ENCODE peak calls at places on chromosomes 12 and 14, in five cellular contexts. One of them, this sample, is unnamed.

GRCh38 chr12:26630546-26631027 is 202.4 kb downstream of the ITPR2 start:
- DNase-seq in ovary: peak
- DNase-seq in neural crest cell: no peak
- DNase-seq in HFFc6: peak
- DNase-seq in left ventricle myocardium inferior: no peak
- DNase-seq in this sample: no peak

GRCh38 chr14:29749327-29749726 is 178.3 kb downstream of the PRKD1 start:
- DNase-seq in ovary: no peak
- DNase-seq in neural crest cell: no peak
- DNase-seq in HFFc6: peak
- DNase-seq in left ventricle myocardium inferior: no peak
- DNase-seq in this sample: no peak

GRCh38 chr12:51368640-51369517 is 22.3 kb downstream of the GALNT6 start:
- DNase-seq in ovary: no peak
- DNase-seq in neural crest cell: no peak
- DNase-seq in HFFc6: no peak
- DNase-seq in left ventricle myocardium inferior: no peak
- DNase-seq in this sample: no peak

GRCh38 chr12:98334768-98335167 is 180.6 kb upstream of the TMPO start:
- DNase-seq in ovary: no peak
- DNase-seq in neural crest cell: no peak
- DNase-seq in HFFc6: no peak
- DNase-seq in left ventricle myocardium inferior: no peak
- DNase-seq in this sample: no peak

GRCh38 chr14:91714805-91715204 is 17.1 kb downstream of the CATSPERB start:
- DNase-seq in ovary: no peak
- DNase-seq in neural crest cell: no peak
- DNase-seq in HFFc6: no peak
- DNase-seq in left ventricle myocardium inferior: no peak
- DNase-seq in this sample: no peak

GRCh38 chr14:96042218-96042930 is 3.2 kb downstream of the C14orf132 start:
- DNase-seq in ovary: no peak
- DNase-seq in neural crest cell: no peak
- DNase-seq in HFFc6: peak
- DNase-seq in left ventricle myocardium inferior: no peak
- DNase-seq in this sample: no peak

GRCh38 chr12:95694148-95694547 is 96.4 kb downstream of the NTN4 start:
- DNase-seq in ovary: peak
- DNase-seq in neural crest cell: no peak
- DNase-seq in HFFc6: no peak
- DNase-seq in left ventricle myocardium inferior: peak
- DNase-seq in this sample: no peak

GRCh38 chr14:37413050-37413449 is 182.0 kb downstream of the FOXA1 start:
- DNase-seq in ovary: no peak
- DNase-seq in neural crest cell: no peak
- DNase-seq in HFFc6: no peak
- DNase-seq in left ventricle myocardium inferior: no peak
- DNase-seq in this sample: no peak

GRCh38 chr14:36028218-36028617 is 148.3 kb downstream of the PTCSC3 start:
- DNase-seq in ovary: no peak
- DNase-seq in neural crest cell: no peak
- DNase-seq in HFFc6: no peak
- DNase-seq in left ventricle myocardium inferior: no peak
- DNase-seq in this sample: no peak

GRCh38 chr12:56636118-56636674 is 6.1 kb upstream of the BAZ2A start:
- DNase-seq in ovary: peak
- DNase-seq in neural crest cell: peak
- DNase-seq in HFFc6: peak
- DNase-seq in left ventricle myocardium inferior: peak
- DNase-seq in this sample: peak

GRCh38 chr12:52044284-52044983 is 6.8 kb upstream of the NR4A1 start:
- DNase-seq in ovary: peak
- DNase-seq in neural crest cell: no peak
- DNase-seq in HFFc6: peak
- DNase-seq in left ventricle myocardium inferior: peak
- DNase-seq in this sample: no peak

GRCh38 chr14:100333867-100334266 is 10.7 kb downstream of the SLC25A47 start:
- DNase-seq in ovary: no peak
- DNase-seq in neural crest cell: no peak
- DNase-seq in HFFc6: no peak
- DNase-seq in left ventricle myocardium inferior: no peak
- DNase-seq in this sample: no peak
- TF ChIP-seq CTCF in ovary: no peak
- TF ChIP-seq CTCF in neural crest cell: no peak
- TF ChIP-seq CTCF in HFFc6: no peak
- TF ChIP-seq CTCF in left ventricle myocardium inferior: no peak
- TF ChIP-seq CTCF in this sample: no peak

GRCh38 chr14:25375639-25376038 is 325.7 kb upstream of the STXBP6 start:
- DNase-seq in ovary: no peak
- DNase-seq in neural crest cell: no peak
- DNase-seq in HFFc6: no peak
- DNase-seq in left ventricle myocardium inferior: no peak
- DNase-seq in this sample: no peak

DNA sequence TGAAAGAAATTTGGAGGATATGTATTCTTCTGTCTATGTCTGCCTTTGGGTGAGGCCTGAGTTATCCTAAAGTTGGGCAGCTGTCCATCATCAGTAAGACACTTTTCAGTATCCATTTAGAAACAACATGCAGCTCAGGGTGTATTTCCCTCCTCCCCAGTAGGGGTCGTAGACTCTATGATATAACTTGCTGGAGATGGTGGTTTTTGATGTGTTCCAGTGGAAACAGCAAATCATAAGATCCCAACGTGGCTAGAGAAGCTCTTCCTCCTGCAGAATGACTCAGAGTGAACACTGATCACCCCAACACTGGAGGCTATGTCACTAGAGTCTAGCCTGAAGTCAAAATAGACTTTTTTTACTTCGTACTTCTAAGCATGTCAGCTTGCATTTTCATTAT is 331.6 kb upstream of the STXBP6 start:
- DNase-seq in ovary: no peak
- DNase-seq in neural crest cell: no peak
- DNase-seq in HFFc6: no peak
- DNase-seq in left ventricle myocardium inferior: no peak
- DNase-seq in this sample: no peak
- TF ChIP-seq CTCF in ovary: no peak
- TF ChIP-seq CTCF in neural crest cell: peak
- TF ChIP-seq CTCF in HFFc6: no peak
- TF ChIP-seq CTCF in left ventricle myocardium inferior: peak
- TF ChIP-seq CTCF in this sample: peak

GRCh38 chr12:3655331-3655900 is 97.5 kb downstream of the CRACR2A start:
- DNase-seq in ovary: no peak
- DNase-seq in neural crest cell: no peak
- DNase-seq in HFFc6: no peak
- DNase-seq in left ventricle myocardium inferior: no peak
- DNase-seq in this sample: peak
- TF ChIP-seq CTCF in ovary: no peak
- TF ChIP-seq CTCF in neural crest cell: peak
- TF ChIP-seq CTCF in HFFc6: peak
- TF ChIP-seq CTCF in left ventricle myocardium inferior: peak
- TF ChIP-seq CTCF in this sample: no peak

GRCh38 chr14:54338696-54339317 is 58.0 kb upstream of the CDKN3 start:
- DNase-seq in ovary: no peak
- DNase-seq in neural crest cell: no peak
- DNase-seq in HFFc6: peak
- DNase-seq in left ventricle myocardium inferior: no peak
- DNase-seq in this sample: no peak
- TF ChIP-seq CTCF in ovary: no peak
- TF ChIP-seq CTCF in neural crest cell: peak
- TF ChIP-seq CTCF in HFFc6: peak
- TF ChIP-seq CTCF in left ventricle myocardium inferior: no peak
- TF ChIP-seq CTCF in this sample: peak

GRCh38 chr12:49553512-49554088 is 14.3 kb downstream of the MCRS1 start:
- DNase-seq in ovary: no peak
- DNase-seq in neural crest cell: no peak
- DNase-seq in HFFc6: peak
- DNase-seq in left ventricle myocardium inferior: no peak
- DNase-seq in this sample: no peak
- TF ChIP-seq CTCF in ovary: no peak
- TF ChIP-seq CTCF in neural crest cell: peak
- TF ChIP-seq CTCF in HFFc6: peak
- TF ChIP-seq CTCF in left ventricle myocardium inferior: peak
- TF ChIP-seq CTCF in this sample: peak

GRCh38 chr14:64761441-64762043 is 57.3 kb downstream of the PLEKHG3 start:
- DNase-seq in ovary: peak
- DNase-seq in neural crest cell: no peak
- DNase-seq in HFFc6: peak
- DNase-seq in left ventricle myocardium inferior: no peak
- DNase-seq in this sample: no peak
- TF ChIP-seq CTCF in ovary: peak
- TF ChIP-seq CTCF in neural crest cell: no peak
- TF ChIP-seq CTCF in HFFc6: peak
- TF ChIP-seq CTCF in left ventricle myocardium inferior: no peak
- TF ChIP-seq CTCF in this sample: no peak

GRCh38 chr12:15580431-15580830 is 208.8 kb downstream of the EPS8 start:
- DNase-seq in ovary: no peak
- DNase-seq in neural crest cell: no peak
- DNase-seq in HFFc6: no peak
- DNase-seq in left ventricle myocardium inferior: no peak
- DNase-seq in this sample: no peak
- TF ChIP-seq CTCF in ovary: no peak
- TF ChIP-seq CTCF in neural crest cell: no peak
- TF ChIP-seq CTCF in HFFc6: peak
- TF ChIP-seq CTCF in left ventricle myocardium inferior: no peak
- TF ChIP-seq CTCF in this sample: no peak

GRCh38 chr12:103333676-103334075 is 162.1 kb downstream of the C12orf42 start:
- DNase-seq in ovary: no peak
- DNase-seq in neural crest cell: no peak
- DNase-seq in HFFc6: no peak
- DNase-seq in left ventricle myocardium inferior: no peak
- DNase-seq in this sample: no peak

GRCh38 chr12:103330672-103331071 is 165.1 kb downstream of the C12orf42 start:
- DNase-seq in ovary: no peak
- DNase-seq in neural crest cell: no peak
- DNase-seq in HFFc6: no peak
- DNase-seq in left ventricle myocardium inferior: no peak
- DNase-seq in this sample: no peak

GRCh38 chr12:103334447-103334846 is 161.3 kb downstream of the C12orf42 start:
- DNase-seq in ovary: no peak
- DNase-seq in neural crest cell: no peak
- DNase-seq in HFFc6: no peak
- DNase-seq in left ventricle myocardium inferior: no peak
- DNase-seq in this sample: peak

GRCh38 chr12:103327676-103328075 is 168.1 kb downstream of the C12orf42 start:
- DNase-seq in ovary: no peak
- DNase-seq in neural crest cell: no peak
- DNase-seq in HFFc6: no peak
- DNase-seq in left ventricle myocardium inferior: no peak
- DNase-seq in this sample: no peak

GRCh38 chr12:103331643-103332042 is 164.1 kb downstream of the C12orf42 start:
- DNase-seq in ovary: no peak
- DNase-seq in neural crest cell: no peak
- DNase-seq in HFFc6: no peak
- DNase-seq in left ventricle myocardium inferior: no peak
- DNase-seq in this sample: no peak
- TF ChIP-seq CTCF in ovary: no peak
- TF ChIP-seq CTCF in neural crest cell: no peak
- TF ChIP-seq CTCF in HFFc6: no peak
- TF ChIP-seq CTCF in left ventricle myocardium inferior: no peak
- TF ChIP-seq CTCF in this sample: no peak

GRCh38 chr12:71011261-71011660 is 90.7 kb upstream of the PTPRR start:
- DNase-seq in ovary: no peak
- DNase-seq in neural crest cell: no peak
- DNase-seq in HFFc6: no peak
- DNase-seq in left ventricle myocardium inferior: no peak
- DNase-seq in this sample: no peak

GRCh38 chr12:71018682-71019081 is 98.1 kb upstream of the PTPRR start:
- DNase-seq in ovary: no peak
- DNase-seq in neural crest cell: no peak
- DNase-seq in HFFc6: no peak
- DNase-seq in left ventricle myocardium inferior: no peak
- DNase-seq in this sample: no peak

GRCh38 chr12:71009414-71010142 is 89.0 kb upstream of the PTPRR start:
- DNase-seq in ovary: no peak
- DNase-seq in neural crest cell: no peak
- DNase-seq in HFFc6: no peak
- DNase-seq in left ventricle myocardium inferior: no peak
- DNase-seq in this sample: no peak

GRCh38 chr12:71010143-71010479 is 89.6 kb upstream of the PTPRR start:
- DNase-seq in ovary: no peak
- DNase-seq in neural crest cell: no peak
- DNase-seq in HFFc6: no peak
- DNase-seq in left ventricle myocardium inferior: no peak
- DNase-seq in this sample: no peak

GRCh38 chr12:71014180-71014785 is 93.7 kb upstream of the PTPRR start:
- DNase-seq in ovary: no peak
- DNase-seq in neural crest cell: no peak
- DNase-seq in HFFc6: no peak
- DNase-seq in left ventricle myocardium inferior: no peak
- DNase-seq in this sample: no peak
- TF ChIP-seq CTCF in ovary: peak
- TF ChIP-seq CTCF in neural crest cell: peak
- TF ChIP-seq CTCF in HFFc6: no peak
- TF ChIP-seq CTCF in left ventricle myocardium inferior: peak
- TF ChIP-seq CTCF in this sample: peak

GRCh38 chr12:123834845-123835244 is 72.7 kb downstream of the DNAH10 start:
- DNase-seq in ovary: no peak
- DNase-seq in neural crest cell: no peak
- DNase-seq in HFFc6: no peak
- DNase-seq in left ventricle myocardium inferior: no peak
- DNase-seq in this sample: no peak
- TF ChIP-seq CTCF in ovary: no peak
- TF ChIP-seq CTCF in neural crest cell: no peak
- TF ChIP-seq CTCF in HFFc6: no peak
- TF ChIP-seq CTCF in left ventricle myocardium inferior: no peak
- TF ChIP-seq CTCF in this sample: no peak

This sample was measured in glutamatergic neuron.